ENCODE peak calls at places on chromosomes 3 and 15, in four cellular contexts. J is WTC11, M is HepG2, S is K562. W is an unnamed sample.

GRCh38 chr15:57326196-57326595 is 50.1 kb upstream of the CGNL1 start:
- DNase-seq in J (no peak), M (no peak), S (no peak), W (no peak)

GRCh38 chr3:131564812-131565211 is 62.0 kb upstream of the MRPL3 start:
- DNase-seq in J (no peak), M (no peak), S (no peak), W (no peak)

GRCh38 chr15:35279811-35280210 is 194.7 kb upstream of the NANOGP8 start:
- DNase-seq in J (no peak), M (no peak), S (no peak), W (no peak)

GRCh38 chr3:44954962-44955361 is 21.0 kb downstream of the ZDHHC3 start:
- DNase-seq in J (no peak), M (peak), S (no peak), W (no peak)

GRCh38 chr3:34011171-34012101 is 213.0 kb downstream of the PDCD6IP start:
- DNase-seq in J (no peak), M (peak), S (peak), W (peak)

GRCh38 chr15:39361497-39361896 is 219.4 kb upstream of the THBS1 start:
- DNase-seq in J (no peak), M (no peak), S (no peak), W (no peak)

GRCh38 chr3:114179575-114179974 is 723 bp upstream of the DRD3 start:
- DNase-seq in J (peak), M (peak), S (no peak), W (no peak)

GRCh38 chr3:57017481-57017880 is 43.0 kb upstream of the SPATA12 start:
- DNase-seq in J (no peak), M (peak), S (no peak), W (peak)

GRCh38 chr3:170098753-170099152 is 61.0 kb downstream of the GPR160 start:
- DNase-seq in J (no peak), M (no peak), S (no peak), W (no peak)

GRCh38 chr15:100338971-100339444 is 2.8 kb downstream of the ADAMTS17 start:
- DNase-seq in J (peak), M (peak), S (peak), W (peak)

GRCh38 chr3:71987828-71988227 is 202.9 kb upstream of the PROK2 start:
- DNase-seq in J (no peak), M (no peak), S (no peak), W (no peak)

GRCh38 chr3:45551214-45552010 is 43.1 kb upstream of the LIMD1 start:
- DNase-seq in J (no peak), M (peak), S (peak), W (peak)

GRCh38 chr3:16300282-16300681 is 35.3 kb downstream of the OXNAD1 start:
- DNase-seq in J (no peak), M (no peak), S (no peak), W (no peak)

GRCh38 chr3:24368605-24369004 is 126.0 kb downstream of the THRB start:
- DNase-seq in J (no peak), M (no peak), S (no peak), W (no peak)

GRCh38 chr3:154095832-154096421 is 25.3 kb upstream of the ARHGEF26 start:
- DNase-seq in J (no peak), M (peak), S (no peak), W (peak)

GRCh38 chr3:188775412-188775811 is 396.4 kb upstream of the TPRG1 start:
- DNase-seq in J (no peak), M (no peak), S (no peak), W (no peak)
- TF ChIP-seq HMGXB4 in J (no peak), M (no peak), S (no peak), W (no peak)

DNA sequence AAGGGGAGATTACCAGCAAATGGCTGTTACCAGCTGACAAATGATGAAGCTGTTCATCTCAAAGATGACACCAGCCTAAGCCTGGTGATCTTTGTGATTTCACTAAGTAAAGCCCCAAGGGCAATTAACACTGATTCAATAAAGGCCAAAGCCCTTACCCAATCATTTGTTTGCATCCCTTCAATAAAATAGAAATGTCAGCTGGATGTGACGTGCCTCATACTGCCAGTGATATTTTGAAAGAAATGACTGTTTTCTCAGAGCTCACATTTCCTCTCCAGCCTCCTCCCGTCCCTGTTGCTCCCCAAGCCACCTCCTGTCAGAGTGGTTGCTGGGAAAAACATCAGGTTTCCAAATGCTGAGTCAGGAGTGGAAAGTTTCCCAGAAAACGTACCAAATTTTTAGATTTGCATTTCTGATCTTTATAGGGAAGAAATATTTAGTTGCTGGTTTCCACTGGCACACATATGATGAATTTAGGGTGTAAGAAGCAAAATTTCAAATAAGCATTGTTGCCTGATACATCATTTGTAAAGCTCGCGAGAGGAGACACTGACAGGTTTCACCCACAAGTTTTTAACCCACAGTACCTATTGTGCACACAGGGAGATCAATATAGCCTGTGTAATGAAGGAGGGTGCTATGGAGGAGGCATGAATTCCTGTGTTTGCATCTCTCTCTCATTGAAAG is 21.0 kb downstream of the C2CD4A start:
- DNase-seq in J (no peak), M (no peak), S (no peak), W (peak)
- TF ChIP-seq HMGXB4 in J (no peak), M (no peak), S (no peak), W (no peak)

GRCh38 chr15:61118885-61119284 is 110.2 kb downstream of the RORA start:
- DNase-seq in J (peak), M (no peak), S (peak), W (no peak)

GRCh38 chr15:61116830-61117229 is 112.3 kb downstream of the RORA start:
- DNase-seq in J (no peak), M (no peak), S (no peak), W (no peak)

GRCh38 chr15:61115241-61115640 is 113.9 kb downstream of the RORA start:
- DNase-seq in J (no peak), M (no peak), S (no peak), W (no peak)

GRCh38 chr15:61112231-61112630 is 116.9 kb downstream of the RORA start:
- DNase-seq in J (peak), M (no peak), S (no peak), W (no peak)

DNA sequence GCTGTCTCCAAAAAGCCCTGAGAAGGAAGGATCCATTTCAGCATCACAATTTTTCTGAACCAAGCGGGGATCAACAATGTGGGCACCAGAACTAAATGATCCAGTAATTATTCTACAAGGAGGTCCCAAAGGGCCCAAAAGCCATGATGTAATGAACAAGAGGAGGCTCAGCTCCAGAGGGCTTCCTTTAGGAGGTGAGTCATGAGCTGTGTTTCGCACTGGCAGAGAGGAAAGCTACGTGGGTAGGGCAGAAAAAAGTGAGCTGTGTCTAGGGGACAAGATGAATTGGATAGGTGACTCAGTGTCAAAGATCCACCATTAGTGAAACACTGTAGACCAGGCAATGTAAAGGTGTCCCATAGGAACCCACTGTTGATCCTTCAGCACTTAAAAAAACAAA is 113.4 kb downstream of the RORA start:
- DNase-seq in J (no peak), M (no peak), S (no peak), W (no peak)
- TF ChIP-seq HMGXB4 in J (no peak), M (no peak), S (no peak), W (no peak)

GRCh38 chr3:100163787-100164186 is 49.5 kb upstream of the FILIP1L start:
- DNase-seq in J (no peak), M (no peak), S (no peak), W (no peak)

GRCh38 chr3:100170492-100170891 is 56.2 kb upstream of the FILIP1L start:
- DNase-seq in J (no peak), M (no peak), S (no peak), W (no peak)

GRCh38 chr3:100169186-100169585 is 54.9 kb upstream of the FILIP1L start:
- DNase-seq in J (no peak), M (no peak), S (no peak), W (no peak)

GRCh38 chr3:100164730-100165129 is 50.4 kb upstream of the FILIP1L start:
- DNase-seq in J (no peak), M (no peak), S (no peak), W (no peak)

GRCh38 chr3:100165926-100166550 is 51.7 kb upstream of the FILIP1L start:
- DNase-seq in J (no peak), M (no peak), S (no peak), W (no peak)
- TF ChIP-seq HMGXB4 in J (no peak), M (no peak), S (no peak), W (no peak)

GRCh38 chr3:123100192-123100776 is 33.5 kb downstream of the PDIA5 start:
- DNase-seq in J (no peak), M (no peak), S (no peak), W (no peak)
- TF ChIP-seq HMGXB4 in J (no peak), M (no peak), S (no peak), W (no peak)

DNA sequence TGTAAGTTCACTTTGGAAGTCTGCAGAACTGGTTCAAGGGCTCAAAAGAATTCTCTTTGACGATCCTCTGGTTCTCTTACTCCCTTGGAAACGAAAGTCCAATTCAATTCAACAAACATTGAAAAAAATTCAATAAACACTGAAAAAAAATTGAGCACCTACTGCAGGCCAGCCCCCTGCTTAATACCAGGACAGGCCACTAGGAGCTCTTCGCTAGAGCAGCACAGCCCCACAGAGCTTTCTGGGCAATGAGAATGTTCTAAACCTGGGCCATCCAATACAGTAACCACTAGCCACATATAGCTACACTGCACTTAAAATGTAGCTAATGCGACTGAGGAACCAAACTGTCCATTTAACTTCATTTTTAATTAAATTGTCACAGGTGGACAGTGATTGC is 50.4 kb upstream of the DCLK3 start:
- DNase-seq in J (no peak), M (no peak), S (peak), W (no peak)
- TF ChIP-seq HMGXB4 in J (no peak), M (no peak), S (no peak), W (no peak)

GRCh38 chr15:50819344-50819743 is 53.8 kb upstream of the SPPL2A start:
- DNase-seq in J (no peak), M (no peak), S (no peak), W (no peak)

GRCh38 chr15:50813865-50814264 is 48.4 kb upstream of the SPPL2A start:
- DNase-seq in J (no peak), M (no peak), S (no peak), W (no peak)

GRCh38 chr15:50814634-50815033 is 49.1 kb upstream of the SPPL2A start:
- DNase-seq in J (no peak), M (no peak), S (no peak), W (no peak)

GRCh38 chr15:50813089-50813488 is 47.6 kb upstream of the SPPL2A start:
- DNase-seq in J (no peak), M (no peak), S (no peak), W (no peak)

GRCh38 chr15:50816191-50816590 is 50.7 kb upstream of the SPPL2A start:
- DNase-seq in J (no peak), M (no peak), S (no peak), W (no peak)
- TF ChIP-seq HMGXB4 in J (no peak), M (no peak), S (no peak), W (no peak)